ENCODE peak calls at places on chromosomes 4 and X, in six cellular contexts. G, Y, Z, F, B and I are unnamed samples.

GRCh38 chr4:38013461-38014366 is 53.5 kb downstream of the PTTG2 start:
- DNase-seq in Y (peak), B (no peak), Z (no peak), F (peak), G (no peak), I (peak)

GRCh38 chr4:113881256-113881655 is 98.2 kb downstream of the ARSJ start:
- DNase-seq in Z (peak), F (no peak), B (no peak), Y (peak), G (no peak), I (no peak)

GRCh38 chr4:53189011-53189410 is 176.8 kb downstream of the SCFD2 start:
- DNase-seq in G (no peak), B (peak), F (no peak), Z (peak), Y (peak), I (no peak)

GRCh38 chr4:38605794-38606586 is 58.0 kb upstream of the KLF3 start:
- DNase-seq in Z (no peak), Y (no peak), G (no peak), F (no peak), B (no peak), I (no peak)

GRCh38 chr4:20984011-20984836 is 284.0 kb downstream of the PACRGL start:
- DNase-seq in Z (no peak), G (no peak), B (no peak), Y (no peak), F (no peak), I (peak)

GRCh38 chr4:67909910-67910905 is 26.4 kb upstream of the TMPRSS11D start:
- DNase-seq in Z (no peak), F (no peak), G (no peak), Y (peak), B (no peak), I (no peak)

GRCh38 chrX:110173192-110174175 is 144.4 kb downstream of the AMMECR1 start:
- DNase-seq in Y (peak), Z (no peak), F (no peak), B (no peak), G (peak), I (no peak)

GRCh38 chrX:135513140-135513535 is 7.3 kb upstream of the INTS6L start:
- DNase-seq in G (no peak), F (peak), Y (no peak), B (no peak), Z (no peak), I (no peak)

GRCh38 chr4:101187837-101188236 is 159.5 kb downstream of the PPP3CA start:
- DNase-seq in B (no peak), Z (no peak), G (no peak), Y (peak), F (no peak), I (no peak)

GRCh38 chr4:77852892-77853495 is 9.6 kb upstream of the MRPL1 start:
- DNase-seq in G (no peak), Z (no peak), F (no peak), Y (no peak), B (no peak), I (no peak)

GRCh38 chr4:2007804-2008670 is 737 bp downstream of the NELFA start:
- DNase-seq in Y (no peak), F (no peak), B (no peak), G (peak), Z (no peak), I (no peak)

GRCh38 chr4:147160908-147161513 is 215.3 kb upstream of the TTC29 start:
- DNase-seq in Y (peak), Z (peak), F (no peak), B (peak), G (no peak), I (no peak)

GRCh38 chrX:2471641-2472040 is 29.1 kb downstream of the DHRSX start:
- DNase-seq in G (no peak), Y (no peak), F (no peak), B (no peak), Z (no peak), I (no peak)

GRCh38 chrX:45358417-45358816 is 157.7 kb upstream of the DIPK2B start:
- DNase-seq in Z (no peak), G (no peak), Y (no peak), B (no peak), F (no peak), I (no peak)

GRCh38 chr4:114281561-114281960 is 302.1 kb upstream of the ARSJ start:
- DNase-seq in F (no peak), G (no peak), Z (peak), Y (peak), B (peak), I (no peak)

GRCh38 chr4:8911311-8912088 is 39.9 kb upstream of the HMX1 start:
- DNase-seq in F (no peak), Z (no peak), G (peak), Y (no peak), B (no peak), I (no peak)

GRCh38 chr4:135277980-135278315 is 1076.4 kb upstream of the PABPC4L start:
- DNase-seq in B (no peak), F (no peak), Z (no peak), Y (no peak), G (no peak), I (no peak)

GRCh38 chrX:9019151-9019550 is 14.8 kb downstream of the FAM9B start:
- DNase-seq in Y (peak), Z (no peak), G (no peak), B (no peak), F (no peak), I (no peak)

GRCh38 chr4:116092961-116093360 is 979.5 kb upstream of the NDST4 start:
- DNase-seq in G (no peak), B (no peak), Z (no peak), Y (no peak), F (no peak), I (no peak)

GRCh38 chrX:115898382-115899001 is 272.1 kb upstream of the AGTR2 start:
- DNase-seq in F (peak), Z (no peak), B (no peak), Y (peak), G (peak), I (peak)

GRCh38 chr4:1945912-1946311 is 62.9 kb downstream of the NELFA start:
- DNase-seq in G (no peak), Y (no peak), B (no peak), Z (no peak), F (no peak), I (no peak)

GRCh38 chr4:142373610-142374009 is 472.5 kb downstream of the INPP4B start:
- DNase-seq in B (no peak), Z (no peak), Y (peak), F (no peak), G (no peak), I (no peak)
- H3K4me3 ChIP-seq in B (no peak), Z (no peak), Y (no peak), F (no peak), G (no peak), I (no peak)

GRCh38 chr4:23853986-23854385 is 35.9 kb downstream of the PPARGC1A start:
- DNase-seq in G (no peak), B (no peak), F (no peak), Y (no peak), Z (no peak), I (no peak)

GRCh38 chr4:23861897-23862296 is 27.9 kb downstream of the PPARGC1A start:
- DNase-seq in G (no peak), Y (no peak), B (no peak), Z (no peak), F (no peak), I (no peak)

GRCh38 chr4:23856630-23857029 is 33.2 kb downstream of the PPARGC1A start:
- DNase-seq in Z (no peak), F (peak), B (no peak), G (no peak), Y (no peak), I (no peak)

GRCh38 chr4:23855912-23856605 is 33.8 kb downstream of the PPARGC1A start:
- DNase-seq in Z (no peak), G (no peak), Y (peak), B (no peak), F (no peak), I (no peak)

DNA sequence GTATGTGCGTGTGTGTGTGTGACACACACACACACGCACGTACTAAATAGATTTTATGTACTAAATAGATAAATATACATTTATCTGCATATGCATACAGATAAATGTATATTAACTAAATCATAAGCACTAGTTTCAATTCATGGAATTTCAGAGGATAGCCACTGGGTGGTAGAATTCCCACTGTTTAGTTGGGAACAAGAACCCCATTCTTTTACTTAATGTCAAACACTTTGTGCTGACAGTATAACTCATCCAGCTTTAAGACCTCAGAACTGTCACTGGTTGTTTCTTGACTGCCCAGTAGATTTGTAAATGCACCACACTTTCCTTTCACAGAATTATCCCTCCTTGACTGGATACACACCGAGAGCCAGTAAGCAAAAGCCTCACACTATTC is 32.5 kb downstream of the PPARGC1A start:
- DNase-seq in Y (peak), F (no peak), B (no peak), Z (no peak), G (no peak), I (no peak)
- TF ChIP-seq CTCF in Y (no peak), F (peak), B (peak), Z (peak), G (no peak), I (peak)

GRCh38 chrX:43974736-43975135 is 1.5 kb upstream of the NDP start:
- DNase-seq in G (no peak), F (no peak), Z (no peak), B (no peak), Y (peak), I (no peak)

GRCh38 chrX:43975747-43976146 is 2.6 kb upstream of the NDP start:
- DNase-seq in B (no peak), F (no peak), Z (no peak), Y (no peak), G (no peak), I (no peak)

GRCh38 chrX:43971966-43972961 is 926 bp downstream of the NDP start:
- DNase-seq in F (no peak), B (no peak), Y (peak), G (no peak), Z (no peak), I (no peak)

GRCh38 chrX:43973249-43973672 is at the start of gene NDP:
- DNase-seq in B (no peak), Z (no peak), F (no peak), Y (peak), G (peak), I (no peak)

GRCh38 chrX:43974076-43974475 is 886 bp upstream of the NDP start:
- DNase-seq in B (no peak), Y (no peak), F (no peak), Z (no peak), G (no peak), I (no peak)
- H3K4me3 ChIP-seq in B (no peak), Y (no peak), F (no peak), Z (no peak), G (no peak), I (no peak)

DNA sequence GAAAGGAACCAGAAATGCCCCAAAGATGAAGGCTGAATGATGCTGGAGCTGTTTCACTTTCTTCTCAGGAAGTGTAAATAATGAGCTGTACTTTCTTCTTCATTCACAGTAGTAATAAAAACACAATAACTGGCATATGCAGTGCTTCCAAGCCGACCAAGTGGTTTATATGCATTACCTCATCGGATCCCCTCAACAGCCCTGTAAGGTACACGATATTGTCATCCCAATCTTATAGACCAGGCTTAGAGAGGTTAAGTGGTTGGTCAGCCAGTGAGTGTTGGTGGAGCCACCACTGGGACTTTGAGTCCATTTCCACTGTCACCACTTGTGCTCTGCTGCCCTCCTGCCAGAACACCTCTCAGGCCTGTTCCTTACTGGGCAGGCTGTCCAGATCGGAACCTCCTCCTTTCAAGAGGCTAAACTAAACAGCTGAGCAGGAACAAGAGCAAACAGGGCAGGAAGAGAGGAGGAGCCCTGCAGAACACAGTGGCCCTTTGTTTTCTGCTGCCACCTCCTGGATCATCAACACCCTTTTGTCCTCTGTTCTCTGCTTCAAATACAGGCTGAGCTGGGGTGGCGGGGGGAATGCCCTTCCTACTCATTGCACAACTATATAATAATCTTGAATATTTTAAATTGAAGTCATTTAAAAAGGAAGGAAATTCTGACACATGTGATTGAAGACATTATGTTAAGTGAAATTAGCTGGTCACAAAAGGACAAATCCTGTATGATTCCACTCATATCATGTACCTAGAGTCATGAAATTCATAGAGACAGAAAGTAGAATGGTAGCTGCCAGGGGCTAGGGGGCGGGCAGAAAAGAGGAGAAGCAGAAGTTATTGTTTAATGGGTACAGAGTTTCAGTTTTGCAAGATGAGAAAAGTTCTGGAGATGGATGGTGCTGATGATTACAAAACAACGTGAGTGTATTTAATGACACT is 112.5 kb upstream of the ATP6AP2 start:
- DNase-seq in G (no peak), Z (no peak), B (no peak), Y (peak), F (peak), I (no peak)
- TF ChIP-seq CTCF in G (no peak), Z (no peak), B (no peak), Y (peak), F (peak), I (peak)

GRCh38 chrX:22803353-22803752 is 196.4 kb upstream of the DDX53 start:
- DNase-seq in F (no peak), B (no peak), Y (no peak), Z (no peak), G (no peak), I (no peak)

GRCh38 chrX:22800806-22801205 is 199.0 kb upstream of the DDX53 start:
- DNase-seq in Z (no peak), B (no peak), G (no peak), Y (peak), F (no peak), I (no peak)

GRCh38 chrX:22795680-22796079 is 204.1 kb upstream of the DDX53 start:
- DNase-seq in F (no peak), G (no peak), Z (no peak), Y (peak), B (no peak), I (no peak)

DNA sequence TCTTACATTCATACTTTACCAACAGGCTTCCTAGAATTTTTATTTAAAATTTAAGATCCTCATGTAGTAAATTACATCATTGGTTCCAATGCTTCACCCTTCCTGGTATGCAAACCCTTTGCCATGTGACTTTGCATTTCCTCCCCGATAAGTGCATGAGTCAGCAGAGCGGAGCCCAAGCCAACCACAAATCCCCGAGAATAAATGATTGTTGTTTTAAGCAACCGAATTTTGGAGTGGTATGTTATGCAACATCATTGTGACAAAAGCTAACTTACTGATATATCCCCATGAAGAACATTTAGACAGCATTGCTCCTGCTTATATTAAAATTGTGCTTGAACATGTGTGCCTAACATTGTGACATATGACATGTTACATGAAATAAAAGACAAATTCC is 199.4 kb upstream of the DDX53 start:
- DNase-seq in Z (peak), Y (peak), G (no peak), B (peak), F (peak), I (no peak)
- H3K4me3 ChIP-seq in Z (no peak), Y (no peak), G (no peak), B (no peak), F (no peak), I (no peak)

GRCh38 chrX:19705196-19705769 is 182.1 kb downstream of the SH3KBP1 start:
- DNase-seq in Y (peak), B (no peak), F (no peak), Z (no peak), G (no peak), I (no peak)
- TF ChIP-seq CTCF in Y (no peak), B (no peak), F (no peak), Z (no peak), G (no peak), I (no peak)

DNA sequence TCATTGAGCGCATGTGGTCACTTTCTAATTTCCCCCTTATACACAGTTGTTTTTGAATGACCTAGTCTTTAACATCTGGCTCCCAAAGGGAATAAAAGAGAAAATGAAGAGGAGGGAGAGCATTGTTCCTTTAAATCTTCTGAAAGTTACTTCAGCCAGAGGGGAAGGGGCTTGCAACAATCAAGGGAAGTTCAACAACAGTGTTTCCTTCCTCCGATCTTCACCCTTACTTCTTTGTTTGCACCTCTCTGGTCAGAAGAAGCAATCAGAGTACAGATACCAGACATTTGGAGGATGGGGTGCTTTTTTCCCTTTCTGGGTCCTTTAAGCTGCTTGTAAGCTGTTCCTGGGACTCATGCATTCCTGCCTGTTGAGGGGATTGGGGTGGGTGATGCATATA is 125.4 kb downstream of the TBC1D19 start:
- DNase-seq in Y (no peak), Z (no peak), B (no peak), G (no peak), F (no peak), I (no peak)
- H3K4me3 ChIP-seq in Y (no peak), Z (no peak), B (no peak), G (no peak), F (no peak), I (no peak)

GRCh38 chr4:56646341-56646740 is 34.8 kb downstream of the HOPX start:
- DNase-seq in Y (no peak), G (no peak), Z (no peak), B (no peak), F (no peak), I (no peak)
- TF ChIP-seq CTCF in Y (no peak), G (no peak), Z (no peak), B (no peak), F (no peak), I (no peak)

GRCh38 chr4:83331959-83332358 is 2.7 kb downstream of the HPSE start:
- DNase-seq in G (no peak), Y (no peak), F (no peak), B (no peak), Z (no peak), I (no peak)

GRCh38 chr4:83340692-83341343 is 6.2 kb upstream of the HPSE start:
- DNase-seq in G (no peak), Y (no peak), Z (no peak), B (no peak), F (no peak), I (no peak)

GRCh38 chr4:83334425-83335241 is at the start of gene HPSE:
- DNase-seq in Z (no peak), B (no peak), Y (peak), G (peak), F (peak), I (peak)

GRCh38 chr4:83339573-83339972 is 4.9 kb upstream of the HPSE start:
- DNase-seq in Z (no peak), F (no peak), G (no peak), B (no peak), Y (no peak), I (no peak)

DNA sequence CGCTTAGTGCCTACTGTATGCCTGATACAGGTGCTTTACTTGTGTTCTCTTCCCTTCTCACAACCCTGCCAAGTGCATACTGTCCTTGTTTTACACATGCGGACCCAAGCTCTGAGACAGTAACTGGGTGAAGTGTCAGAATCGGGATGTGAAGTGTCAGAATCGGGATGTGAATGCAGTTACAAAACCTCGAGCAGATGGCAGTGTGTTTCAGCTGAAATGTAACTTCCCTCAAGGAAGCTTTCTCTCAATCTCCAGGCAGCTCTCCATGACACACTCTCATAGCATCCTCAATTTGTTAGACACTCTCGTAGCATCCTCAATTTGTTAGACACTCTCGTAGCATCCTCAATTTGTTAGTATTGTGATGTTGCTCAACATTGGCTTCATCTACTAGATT is 1.0 kb upstream of the HPSE start:
- DNase-seq in F (no peak), G (no peak), Z (no peak), B (no peak), Y (no peak), I (no peak)
- H3K4me3 ChIP-seq in F (peak), G (no peak), Z (no peak), B (peak), Y (no peak), I (no peak)